ENCODE peak calls at places on chromosomes 7 and 10, in nine cellular contexts. C is fibroblast of the aortic adventitia; P is stimulated activated CD4-positive, alpha-beta T cell treated with anti-CD3 and anti-CD28 coated beads, Interleukin-4, amount 100 ng/mL, for 48 hours; L is GDM1; X is foreskin melanocyte; E is NCI-H446 treated with DMSO at 0.1 percent for 48 hours; J is activated gamma-delta T cell treated with Interleukin-2 at 50 U/mL for 16 hours; Z is T1000; Q is Jurkat, Clone E6-1. M is an unnamed sample.
A peak's percentile ranks its signal among the peaks of the same experiment; 100 is the strongest.

GRCh38 chr7:101863598-101863997 is 46.2 kb downstream of the CUX1 start:
- DNase-seq in L (no peak), E (no peak), Z (no peak), Q (no peak), J (no peak), P (no peak), X (no peak), C (no peak), M (no peak)

GRCh38 chr7:41134873-41135250 is 568.0 kb downstream of the INHBA start:
- DNase-seq in C (no peak), Q (no peak), E (no peak), Z (no peak), X (no peak), J (no peak), L (no peak), P (no peak), M (no peak)

GRCh38 chr7:12291870-12292269 is 80.8 kb downstream of the TMEM106B start:
- DNase-seq in L (no peak), X (no peak), C (no peak), P (no peak), Q (no peak), J (no peak), E (no peak), Z (no peak), M (no peak)

GRCh38 chr7:45389073-45389872 is 184.9 kb upstream of the ADCY1 start:
- DNase-seq in C (no peak), J (no peak), P (no peak), Z (no peak), Q (no peak), L (no peak), X (no peak), E (no peak), M (no peak)

GRCh38 chr7:47503283-47503682 is 78.6 kb downstream of the TNS3 start:
- DNase-seq in Z (no peak), P (no peak), E (no peak), C (peak; percentile 62), L (peak; percentile 55), Q (no peak), J (no peak), X (peak; percentile 63), M (no peak)

GRCh38 chr10:69953851-69954250 is 98.8 kb upstream of the MACROH2A2 start:
- DNase-seq in X (no peak), P (no peak), Z (no peak), C (no peak), Q (no peak), L (no peak), J (no peak), E (no peak), M (no peak)

GRCh38 chr7:144050093-144050492 is 1.3 kb downstream of the OR2A5 start:
- DNase-seq in C (no peak), P (no peak), E (no peak), X (no peak), Z (no peak), L (no peak), Q (no peak), J (no peak), M (no peak)

GRCh38 chr10:124820121-124820520 is 18.5 kb downstream of the ABRAXAS2 start:
- DNase-seq in C (no peak), Z (no peak), J (no peak), X (no peak), L (no peak), E (no peak), P (no peak), Q (no peak), M (no peak)

GRCh38 chr10:52965938-52966401 is 193.4 kb upstream of the MBL2 start:
- DNase-seq in J (no peak), L (no peak), E (no peak), C (no peak), Z (no peak), X (no peak), P (no peak), Q (no peak), M (no peak)

GRCh38 chr10:100333821-100334469 is 3.9 kb upstream of the PKD2L1 start:
- DNase-seq in P (no peak), E (no peak), L (no peak), Z (no peak), C (peak; percentile 57), Q (no peak), X (no peak), J (no peak), M (no peak)

GRCh38 chr10:75655791-75656451 is 224.5 kb downstream of the LRMDA start:
- DNase-seq in C (peak; percentile 93), Z (no peak), E (peak; percentile 15), X (no peak), Q (no peak), J (no peak), P (no peak), L (no peak), M (no peak)

M was measured in DND-41.